ENCODE peak calls at places on chromosomes 6 and 20, in six cellular contexts. G is uterus, K is ovary, L is esophagus squamous epithelium, U is H9, V is A549. Z is an unnamed sample.

GRCh38 chr20:5569021-5569420 is 181.2 kb upstream of the SHLD1 start:
- DNase-seq in G (peak; percentile 32), K (no peak), L (no peak), U (no peak), V (peak; percentile 75), Z (peak; percentile 33)

GRCh38 chr20:49496526-49497216 is 14.2 kb upstream of the KCNB1 start:
- DNase-seq in G (no peak), K (no peak), L (no peak), U (no peak), V (no peak), Z (no peak)

GRCh38 chr6:85402922-85403321 is 47.0 kb upstream of the NT5E start:
- DNase-seq in G (no peak), K (no peak), L (no peak), U (no peak), V (no peak), Z (no peak)

GRCh38 chr6:126174697-126175096 is 165.2 kb upstream of the CENPW start:
- DNase-seq in G (no peak), K (no peak), L (no peak), U (no peak), V (no peak), Z (no peak)

GRCh38 chr6:32113386-32114352 is 4.5 kb upstream of the TNXB start:
- DNase-seq in G (peak; percentile 98), K (peak; percentile 97), L (no peak), U (peak; percentile 78), V (peak; percentile 73), Z (peak; percentile 48)

GRCh38 chr6:161246725-161247124 is 27.1 kb downstream of the AGPAT4 start:
- DNase-seq in G (no peak), K (no peak), L (no peak), U (no peak), V (no peak), Z (no peak)

GRCh38 chr20:62704341-62704948 is 4.2 kb upstream of the NTSR1 start:
- DNase-seq in G (peak; percentile 80), K (peak; percentile 83), L (peak; percentile 16), U (no peak), V (peak; percentile 66), Z (no peak)

GRCh38 chr6:26309731-26310142 is 55.3 kb upstream of the BTN3A2 start:
- DNase-seq in G (no peak), K (no peak), L (no peak), U (no peak), V (peak; percentile 45), Z (no peak)

GRCh38 chr6:51479296-51479695 is 608.1 kb downstream of the PKHD1 start:
- DNase-seq in G (no peak), K (no peak), L (no peak), U (no peak), V (no peak), Z (no peak)

GRCh38 chr6:110217255-110217654 is 37.0 kb downstream of the CDC40 start:
- DNase-seq in G (no peak), K (no peak), L (no peak), U (no peak), V (no peak), Z (no peak)

GRCh38 chr20:25258828-25259227 is 10.9 kb downstream of the PYGB start:
- DNase-seq in G (no peak), K (no peak), L (no peak), U (no peak), V (no peak), Z (no peak)

GRCh38 chr6:139801571-139802321 is 427.3 kb upstream of the CITED2 start:
- DNase-seq in G (no peak), K (no peak), L (no peak), U (no peak), V (peak; percentile 2), Z (no peak)

GRCh38 chr6:73451166-73452106 is 661 bp downstream of the CGAS start:
- DNase-seq in G (peak; percentile 21), K (peak; percentile 55), L (no peak), U (peak; percentile 62), V (peak; percentile 58), Z (no peak)

GRCh38 chr6:32622545-32623401 is 14.4 kb upstream of the HLA-DQA1 start:
- DNase-seq in G (no peak), K (no peak), L (no peak), U (peak; percentile 81), V (no peak), Z (peak; percentile 66)

GRCh38 chr6:117483004-117483644 is 650 bp downstream of the DCBLD1 start:
- DNase-seq in G (peak; percentile 26), K (peak; percentile 35), L (no peak), U (peak; percentile 62), V (peak; percentile 38), Z (peak; percentile 65)

GRCh38 chr20:51958636-51959542 is 156.6 kb upstream of the SALL4 start:
- DNase-seq in G (no peak), K (no peak), L (no peak), U (no peak), V (no peak), Z (no peak)

GRCh38 chr6:109295109-109295765 is 87.0 kb downstream of the CD164 start:
- DNase-seq in G (no peak), K (no peak), L (no peak), U (no peak), V (no peak), Z (no peak)

GRCh38 chr6:609905-610304 is 47.0 kb downstream of the HUS1B start:
- DNase-seq in G (no peak), K (no peak), L (no peak), U (no peak), V (no peak), Z (no peak)

GRCh38 chr6:117137711-117138110 is 127.6 kb upstream of the VGLL2 start:
- DNase-seq in G (no peak), K (no peak), L (no peak), U (no peak), V (no peak), Z (no peak)

GRCh38 chr6:102853249-102853955 is 1459.9 kb downstream of the GRIK2 start:
- DNase-seq in G (no peak), K (no peak), L (no peak), U (no peak), V (no peak), Z (peak; percentile 46)

GRCh38 chr6:138891255-138891986 is 95.5 kb downstream of the ECT2L start:
- DNase-seq in G (no peak), K (no peak), L (no peak), U (no peak), V (no peak), Z (no peak)

GRCh38 chr20:44208770-44209169 is 1.8 kb downstream of the OSER1 start:
- DNase-seq in G (no peak), K (no peak), L (no peak), U (no peak), V (peak; percentile 48), Z (no peak)

GRCh38 chr20:11235058-11235457 is 561.3 kb upstream of the JAG1 start:
- DNase-seq in G (no peak), K (no peak), L (no peak), U (peak; percentile 43), V (no peak), Z (no peak)

GRCh38 chr6:126444874-126445273 is 105.0 kb downstream of the CENPW start:
- DNase-seq in G (no peak), K (no peak), L (no peak), U (no peak), V (no peak), Z (no peak)

GRCh38 chr6:125310994-125311649 is 9.4 kb upstream of the HDDC2 start:
- DNase-seq in G (no peak), K (no peak), L (no peak), U (no peak), V (peak; percentile 63), Z (peak; percentile 18)

GRCh38 chr6:42702200-42702599 is 20.2 kb downstream of the PRPH2 start:
- DNase-seq in G (no peak), K (no peak), L (no peak), U (no peak), V (peak; percentile 17), Z (no peak)

DNA sequence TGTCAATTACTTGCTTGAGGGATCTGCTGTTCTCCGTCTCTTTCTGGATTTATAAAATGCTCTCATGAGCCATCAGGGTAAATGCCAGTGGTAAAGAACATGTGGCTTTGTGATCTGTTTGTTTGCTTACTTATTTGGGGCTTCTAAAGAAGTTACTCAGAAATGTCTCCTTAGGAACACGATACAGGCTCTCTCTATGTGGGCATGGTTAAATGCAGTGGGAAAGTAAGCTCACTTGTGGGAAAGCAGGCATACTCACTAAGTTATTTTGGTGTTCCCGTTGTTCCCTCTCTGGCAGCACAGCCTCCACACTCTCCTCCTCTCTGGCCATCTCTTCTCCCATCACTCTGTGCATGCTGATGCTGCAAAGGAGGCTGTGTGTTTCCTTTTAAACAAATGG is 44.7 kb downstream of the TTI1 start:
- DNase-seq in G (no peak), K (no peak), L (no peak), U (no peak), V (no peak), Z (no peak)
- TF ChIP-seq CTCF in G (no peak), K (no peak), L (no peak), U (no peak), V (no peak), Z (no peak)

DNA sequence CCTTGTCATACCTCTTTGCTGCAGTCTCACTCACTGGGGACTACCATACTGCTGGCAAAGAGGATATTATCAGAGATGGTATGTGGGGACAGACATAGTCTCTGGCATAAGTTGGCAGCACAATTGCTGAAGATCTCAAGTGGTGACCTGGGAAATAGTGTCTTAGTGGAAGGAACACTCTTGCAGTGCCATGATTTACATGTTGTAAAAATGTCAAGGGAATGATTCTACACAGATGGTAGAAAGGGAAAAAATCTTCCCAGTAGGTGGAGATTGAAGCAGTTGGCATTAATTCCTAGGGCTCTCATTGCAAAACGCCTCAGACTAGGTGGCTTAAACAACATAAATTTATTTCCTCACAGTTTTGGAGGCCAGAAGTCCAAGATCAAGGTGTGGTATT is 662.2 kb downstream of the DHX35 start:
- DNase-seq in G (no peak), K (no peak), L (no peak), U (no peak), V (no peak), Z (no peak)
- H3K9me3 ChIP-seq in G (no peaks in the 10 kb centered on the region), K (no peaks in the 10 kb centered on the region), L (no peaks in the 10 kb centered on the region), U (no peaks in the 10 kb centered on the region), V (no peaks in the 10 kb centered on the region), Z (no peaks in the 10 kb centered on the region)

DNA sequence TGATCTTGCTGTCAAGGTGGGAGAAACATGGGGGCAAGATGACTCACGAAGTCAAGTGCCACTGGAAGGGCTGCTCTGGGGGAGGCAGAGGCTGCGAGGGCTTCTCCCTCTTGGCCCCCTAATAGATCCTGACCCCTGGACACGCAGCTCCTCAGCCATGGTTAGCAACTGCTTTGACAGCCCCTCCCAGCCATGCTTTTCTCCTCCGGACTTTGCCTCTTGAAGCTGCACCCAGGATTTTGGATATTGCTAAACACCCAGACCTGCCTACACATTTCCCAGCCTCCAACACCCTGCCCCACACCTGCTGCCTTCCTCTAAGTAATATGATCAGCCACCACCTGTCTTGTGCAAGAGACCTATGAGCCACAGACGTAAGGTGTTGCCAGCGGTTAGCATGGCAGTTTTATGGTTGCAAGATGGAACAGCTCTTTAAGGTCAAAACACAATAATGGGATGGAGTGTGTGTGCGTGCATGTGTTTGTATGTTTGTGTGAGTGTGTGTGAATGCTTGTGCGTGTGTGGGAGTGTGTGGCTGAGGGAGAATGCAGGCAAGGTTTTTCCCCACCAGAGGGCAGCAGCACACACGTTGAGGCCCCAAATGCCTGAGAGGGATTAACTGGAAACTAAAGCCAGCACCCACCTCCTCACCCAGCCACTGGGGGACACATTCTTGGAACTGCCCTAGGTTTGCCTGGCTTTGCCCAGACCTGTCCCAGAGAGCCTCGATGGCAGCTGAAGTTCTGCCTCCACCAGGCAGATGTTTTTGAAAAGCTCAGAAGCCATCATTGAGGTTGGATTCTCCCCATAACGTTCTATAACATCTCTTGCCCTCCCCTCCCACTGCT is 2.5 kb downstream of the IP6K3 start:
- DNase-seq in G (peak; percentile 83), K (peak; percentile 75), L (no peak), U (peak; percentile 83), V (peak; percentile 59), Z (peak; percentile 95)
- H3K27ac ChIP-seq in G (peak overlapping the region; percentile 80), K (no peak overlapping the region), L (peak overlapping the region; percentile 78), U (no peak overlapping the region), V (peak overlapping the region; percentile 77), Z (peak overlapping the region; percentile 87)

GRCh38 chr20:30376767-30377658 is 880.5 kb upstream of the DEFB115 start:
- DNase-seq in G (peak; percentile 40), K (peak; percentile 83), L (no peak), U (peak; percentile 40), V (peak; percentile 88), Z (peak; percentile 87)
- TF ChIP-seq CTCF in G (peak; percentile 65), K (peak; percentile 51), L (peak; percentile 69), U (no peak), V (peak; percentile 56), Z (peak; percentile 66)

Z was measured in WERI-Rb-1.